ENCODE peak calls at places on chromosomes 4 and X, in seven cellular contexts. H is cerebellar cortex, W is pons, E is mucosa of descending colon, Q is small intestine, A is Caki2, N is amygdala. V is an unnamed sample.

GRCh38 chr4:385934-386707 is 48.5 kb downstream of the ZNF141 start:
- DNase-seq in E (no peak), N (no peak), W (no peak), H (no peak), A (no peak), Q (no peak), V (no peak)

GRCh38 chr4:87451537-87451936 is 29.2 kb downstream of the NUDT9 start:
- DNase-seq in W (no peak), E (no peak), A (no peak), N (no peak), H (no peak), Q (no peak), V (no peak)

GRCh38 chrX:68997911-68998310 is 167.3 kb downstream of the PJA1 start:
- DNase-seq in H (no peak), Q (no peak), W (no peak), N (no peak), A (no peak), E (peak; percentile 29), V (no peak)

GRCh38 chr4:91448668-91449330 is 855.0 kb upstream of the GRID2 start:
- DNase-seq in Q (no peak), E (no peak), A (peak; percentile 69), W (no peak), N (no peak), H (no peak), V (peak; percentile 41)

GRCh38 chr4:3851211-3851610 is 85.0 kb downstream of the ADRA2C start:
- DNase-seq in A (no peak), Q (no peak), N (no peak), H (no peak), W (no peak), E (no peak), V (no peak)

GRCh38 chr4:66160606-66161005 is 490.3 kb upstream of the EPHA5 start:
- DNase-seq in H (no peak), E (no peak), Q (no peak), N (no peak), A (no peak), W (no peak), V (no peak)

GRCh38 chr4:52665592-52665991 is 6.5 kb upstream of the USP46 start:
- DNase-seq in Q (no peak), N (no peak), E (no peak), H (peak; percentile 20), A (no peak), W (no peak), V (peak; percentile 41)

GRCh38 chr4:173752610-173753009 is 222.6 kb upstream of the HAND2 start:
- DNase-seq in A (peak; percentile 3), E (peak; percentile 66), N (no peak), W (no peak), Q (peak; percentile 13), H (peak; percentile 32), V (no peak)

GRCh38 chr4:41160010-41160789 is 54.1 kb downstream of the APBB2 start:
- DNase-seq in A (peak; percentile 6), N (no peak), Q (no peak), H (no peak), E (no peak), W (no peak), V (peak; percentile 63)

GRCh38 chrX:45515262-45516215 is 314.9 kb upstream of the DIPK2B start:
- DNase-seq in H (peak; percentile 22), E (peak; percentile 44), A (peak; percentile 80), Q (peak; percentile 35), W (peak; percentile 27), N (peak; percentile 2), V (peak; percentile 68)

GRCh38 chr4:80221161-80221560 is 23.9 kb downstream of the PRDM8 start:
- DNase-seq in W (peak; percentile 17), Q (no peak), E (no peak), N (no peak), A (no peak), H (peak; percentile 62), V (no peak)

GRCh38 chr4:21768349-21769310 is 179.9 kb downstream of the KCNIP4 start:
- DNase-seq in H (peak; percentile 83), W (peak; percentile 82), A (peak; percentile 39), Q (peak; percentile 42), E (peak; percentile 24), N (no peak), V (peak; percentile 34)

GRCh38 chrX:155768036-155768769 is 112.9 kb upstream of the VAMP7 start:
- DNase-seq in N (no peak), W (no peak), Q (no peak), E (no peak), H (peak; percentile 78), A (no peak), V (no peak)

GRCh38 chr4:145034727-145035211 is 63.2 kb downstream of the ANAPC10 start:
- DNase-seq in H (no peak), W (no peak), Q (no peak), E (no peak), A (no peak), N (no peak), V (no peak)

GRCh38 chr4:41304221-41304620 is 47.5 kb downstream of the UCHL1 start:
- DNase-seq in N (no peak), H (no peak), A (no peak), E (no peak), Q (no peak), W (no peak), V (no peak)

GRCh38 chrX:3094261-3094660 is 53.0 kb downstream of the ARSF start:
- DNase-seq in Q (peak; percentile 66), N (no peak), A (peak; percentile 2), H (no peak), E (no peak), W (no peak), V (peak; percentile 4)

GRCh38 chrX:96564595-96564994 is 120.0 kb upstream of the DIAPH2 start:
- DNase-seq in W (no peak), N (no peak), E (no peak), Q (no peak), A (no peak), H (no peak), V (no peak)

GRCh38 chr4:141730805-141731204 is 94.4 kb downstream of the IL15 start:
- DNase-seq in A (no peak), Q (no peak), E (no peak), N (no peak), W (no peak), H (no peak), V (no peak)

GRCh38 chr4:164482788-164483187 is 271.1 kb upstream of the SMIM31 start:
- DNase-seq in N (no peak), Q (no peak), E (no peak), H (no peak), W (no peak), A (no peak), V (no peak)

GRCh38 chr4:87570290-87570689 is 38.0 kb upstream of the DSPP start:
- DNase-seq in A (no peak), W (no peak), E (no peak), Q (no peak), N (no peak), H (no peak), V (no peak)

GRCh38 chr4:157004279-157005161 is 32.9 kb upstream of the PDGFC start:
- DNase-seq in A (no peak), N (no peak), W (no peak), E (no peak), Q (peak; percentile 5), H (no peak), V (no peak)